ENCODE peak calls at places on chromosomes 4 and X, in six cellular contexts. P is H1, D is ascending aorta, Y is hepatocyte, V is tibial nerve, B is endodermal cell. I is an unnamed sample.

GRCh38 chr4:23741586-23742240 is 148.1 kb downstream of the PPARGC1A start:
- DNase-seq in D (no peak), P (no peak), V (no peak), Y (peak; percentile 14), B (no peak), I (no peak)

GRCh38 chrX:119417842-119418241 is 18.7 kb downstream of the SLC25A43 start:
- DNase-seq in P (no peak), V (no peak), D (no peak), Y (peak; percentile 21), B (no peak), I (no peak)

GRCh38 chrX:118523920-118524319 is 28.3 kb downstream of the DOCK11 start:
- DNase-seq in P (no peak), B (no peak), D (no peak), Y (no peak), V (no peak), I (no peak)

GRCh38 chrX:115625577-115626301 is 64.8 kb downstream of the PLS3 start:
- DNase-seq in V (no peak), D (no peak), P (no peak), B (no peak), Y (no peak), I (no peak)

GRCh38 chr4:151801547-151802516 is 41.0 kb upstream of the GATB start:
- DNase-seq in B (peak; percentile 87), Y (peak; percentile 57), P (peak; percentile 74), V (no peak), D (no peak), I (no peak)

GRCh38 chr4:135383889-135384288 is 1182.3 kb upstream of the PABPC4L start:
- DNase-seq in D (no peak), V (no peak), B (no peak), P (no peak), Y (no peak), I (no peak)

GRCh38 chrX:136170109-136170800 is 22.9 kb downstream of the FHL1 start:
- DNase-seq in V (no peak), B (no peak), P (no peak), Y (peak; percentile 16), D (no peak), I (peak; percentile 30)

GRCh38 chrX:53263597-53264094 is 17.7 kb downstream of the IQSEC2 start:
- DNase-seq in Y (no peak), D (no peak), P (no peak), B (no peak), V (no peak), I (no peak)

GRCh38 chr4:139919513-139919912 is 234.5 kb downstream of the MAML3 start:
- DNase-seq in Y (no peak), B (no peak), D (no peak), V (no peak), P (no peak), I (no peak)

GRCh38 chr4:55348436-55348835 is 2.4 kb downstream of the SRD5A3 start:
- DNase-seq in B (no peak), D (no peak), V (no peak), P (no peak), Y (no peak), I (no peak)

GRCh38 chrX:71366674-71367256 is 608 bp downstream of the TAF1 start:
- DNase-seq in B (no peak), Y (peak; percentile 34), V (no peak), D (no peak), P (peak; percentile 43), I (no peak)

GRCh38 chr4:78971326-78971725 is 32.1 kb upstream of the PAQR3 start:
- DNase-seq in P (no peak), D (no peak), B (no peak), V (no peak), Y (peak; percentile 38), I (no peak)
- H3K27ac ChIP-seq in P (no peak overlapping the region), D (peak overlapping the region; percentile 57), B (no peak overlapping the region), V (peak overlapping the region; percentile 41), Y (peak overlapping the region; percentile 78), I (no peak overlapping the region)

DNA sequence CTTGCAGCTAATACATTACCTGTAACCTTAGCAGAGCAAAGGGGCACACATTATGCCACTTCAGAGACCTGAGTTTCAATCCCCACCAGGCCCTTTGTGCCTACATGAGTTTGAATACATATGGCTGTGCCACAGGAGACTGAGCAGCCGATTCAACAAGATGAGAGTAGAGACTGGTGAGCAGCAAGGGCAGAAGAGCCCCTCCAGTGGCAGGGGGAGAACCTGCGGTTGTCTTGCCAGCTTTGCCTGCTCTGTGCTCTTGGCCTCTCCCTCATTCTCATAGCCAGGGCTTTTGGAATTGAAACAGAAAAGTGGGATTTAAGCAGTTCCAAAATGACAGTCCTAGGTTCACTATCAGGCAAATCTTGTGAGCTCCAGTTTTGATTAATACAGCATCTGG is 52.3 kb upstream of the CLNK start:
- DNase-seq in B (peak; percentile 57), P (no peak), V (no peak), D (no peak), Y (no peak), I (no peak)
- H3K4me3 ChIP-seq in B (no peak overlapping the region), P (no peak overlapping the region), V (no peak overlapping the region), D (no peak overlapping the region), Y (no peak overlapping the region), I (no peak overlapping the region)

DNA sequence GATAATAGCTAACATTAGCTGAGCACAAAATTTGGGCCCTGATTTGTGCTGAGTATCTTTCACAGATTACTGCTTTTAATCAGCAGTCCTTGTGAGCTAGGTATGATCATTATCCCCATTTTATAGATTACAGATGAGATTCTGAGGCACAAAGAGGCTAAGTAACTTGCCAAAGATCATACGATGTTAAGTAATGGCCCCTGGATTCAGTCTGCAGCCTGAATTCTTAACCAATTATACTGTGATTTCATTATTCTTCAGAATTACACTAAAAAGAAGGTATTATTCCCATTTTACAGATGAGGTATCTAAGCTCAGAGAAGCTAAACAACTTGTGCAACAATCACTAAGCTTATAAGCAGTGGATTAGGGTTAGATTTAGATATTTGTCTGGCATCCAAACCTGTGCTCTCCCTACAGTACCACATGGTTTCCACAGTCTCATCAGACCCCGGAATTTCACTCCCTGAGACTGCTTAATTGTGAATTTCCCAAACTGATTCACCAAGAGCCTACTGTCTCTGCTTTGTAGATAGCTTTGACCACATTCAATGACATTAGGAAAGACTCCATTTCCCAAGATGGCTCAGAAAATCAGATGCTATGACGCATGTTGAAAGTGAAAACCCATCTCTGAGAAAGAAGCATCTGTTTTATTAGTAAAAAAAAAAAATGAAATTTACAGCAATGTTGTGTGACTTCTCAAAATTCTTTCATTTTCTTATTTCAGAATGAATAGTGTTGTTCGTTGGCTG is 97.7 kb upstream of the MYOZ2 start:
- DNase-seq in B (no peak), Y (no peak), P (no peak), D (no peak), V (no peak), I (no peak)
- H3K4me1 ChIP-seq in B (peaks cover 10% of the 10 kb centered on the region), Y (peaks cover 15% of the 10 kb centered on the region), P (peaks cover 3% of the 10 kb centered on the region), D (no peaks in the 10 kb centered on the region), V (peaks cover 42% of the 10 kb centered on the region), I (peaks cover 6% of the 10 kb centered on the region)

GRCh38 chrX:138763761-138764160 is 52.2 kb upstream of the FGF13 start:
- DNase-seq in D (no peak), B (no peak), V (no peak), Y (no peak), P (no peak), I (no peak)

GRCh38 chrX:138756234-138756633 is 44.7 kb upstream of the FGF13 start:
- DNase-seq in B (peak; percentile 85), Y (peak; percentile 51), P (peak; percentile 44), V (no peak), D (no peak), I (no peak)

GRCh38 chrX:138761380-138761779 is 49.9 kb upstream of the FGF13 start:
- DNase-seq in P (no peak), B (no peak), V (no peak), Y (no peak), D (no peak), I (no peak)

GRCh38 chrX:138754861-138755260 is 43.3 kb upstream of the FGF13 start:
- DNase-seq in B (no peak), P (no peak), V (no peak), Y (no peak), D (no peak), I (no peak)

DNA sequence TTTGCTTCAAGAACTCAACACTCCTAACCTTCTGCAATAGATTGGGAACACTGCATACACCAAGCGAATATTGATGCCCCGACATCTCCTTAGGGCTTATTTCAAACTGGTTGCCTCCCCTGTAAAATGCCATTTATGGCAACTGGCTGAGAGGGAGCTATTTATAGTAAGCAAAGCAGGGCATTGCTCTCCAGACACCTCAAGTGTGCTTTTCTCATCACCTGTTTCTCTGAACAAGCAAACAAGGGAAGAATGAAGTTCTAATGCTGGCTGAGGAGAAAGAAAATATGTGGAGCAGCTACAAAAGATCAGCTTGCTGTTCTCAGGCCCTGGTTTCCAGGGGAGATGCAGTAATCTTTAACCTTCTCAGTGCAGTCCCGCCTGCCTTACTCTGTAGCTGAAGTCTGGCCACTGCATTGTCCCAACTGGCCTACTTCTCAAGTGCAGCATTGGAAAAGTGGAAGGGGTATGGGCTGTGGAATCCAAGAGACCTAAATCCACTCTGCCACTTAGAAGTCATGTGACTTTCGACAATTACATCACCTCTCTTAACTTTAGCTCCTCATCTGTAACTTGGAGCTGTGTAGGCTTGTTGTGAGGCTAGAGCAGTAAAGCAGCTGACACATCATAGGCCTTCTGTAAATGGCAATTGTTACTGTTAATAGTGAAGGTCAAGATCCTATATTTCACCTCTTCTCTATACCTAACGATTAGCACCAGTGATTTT is 47.9 kb upstream of the FGF13 start:
- DNase-seq in Y (no peak), V (no peak), B (no peak), D (no peak), P (no peak), I (no peak)
- H3K27ac ChIP-seq in Y (no peak overlapping the region), V (no peak overlapping the region), B (no peak overlapping the region), D (no peak overlapping the region), P (no peak overlapping the region), I (no peak overlapping the region)

GRCh38 chr4:1619151-1619672 is 64.9 kb downstream of the FAM53A start:
- DNase-seq in Y (no peak), P (no peak), V (no peak), B (no peak), D (no peak), I (no peak)
- H3K4me3 ChIP-seq in Y (no peak overlapping the region), P (no peak overlapping the region), V (no peak overlapping the region), B (no peak overlapping the region), D (no peak overlapping the region), I (no peak overlapping the region)

GRCh38 chrX:103538728-103539127 is 19.4 kb upstream of the RAB40A start:
- DNase-seq in V (no peak), D (no peak), B (no peak), Y (peak; percentile 35), P (no peak), I (no peak)
- H3K4me1 ChIP-seq in V (no peaks in the 10 kb centered on the region), D (no peaks in the 10 kb centered on the region), B (no peaks in the 10 kb centered on the region), Y (peaks cover 41% of the 10 kb centered on the region), P (no peaks in the 10 kb centered on the region), I (no peaks in the 10 kb centered on the region)

GRCh38 chrX:66015152-66015827 is 24.6 kb downstream of the VSIG4 start:
- DNase-seq in P (no peak), V (no peak), B (no peak), Y (no peak), D (no peak), I (peak; percentile 55)
- H3K27ac ChIP-seq in P (no peak overlapping the region), V (peak overlapping the region; percentile 53), B (no peak overlapping the region), Y (no peak overlapping the region), D (no peak overlapping the region), I (no peak overlapping the region)